ENCODE peak calls at places on chromosomes 1 and 21, in six cellular contexts. S is HCT116, K is K562, Q is GM12878, C is HepG2, O is H1. Z is an unnamed sample.

GRCh38 chr1:193185861-193186714 is at the start of gene B3GALT2:
- DNase-seq in Q (no peak), S (no peak), K (peak; percentile 26), O (no peak), C (peak; percentile 32), Z (no peak)

GRCh38 chr1:5141750-5142149 is 487.3 kb downstream of the AJAP1 start:
- DNase-seq in O (no peak), S (no peak), C (no peak), K (no peak), Q (no peak), Z (no peak)

GRCh38 chr1:110138956-110139355 is 11.3 kb upstream of the SLC6A17 start:
- DNase-seq in S (no peak), Q (no peak), O (no peak), K (no peak), C (no peak), Z (no peak)

GRCh38 chr21:41953249-41953830 is 478 bp downstream of the C2CD2 start:
- DNase-seq in O (no peak), K (peak; percentile 47), Q (no peak), C (no peak), S (no peak), Z (peak; percentile 24)

GRCh38 chr1:240404286-240404685 is 207.7 kb downstream of the GREM2 start:
- DNase-seq in C (no peak), Q (no peak), S (no peak), K (no peak), O (no peak), Z (no peak)

GRCh38 chr21:39911286-39911685 is 44.0 kb downstream of the PCP4 start:
- DNase-seq in O (no peak), K (peak; percentile 14), S (no peak), C (no peak), Q (no peak), Z (peak; percentile 28)

GRCh38 chr1:167230437-167230836 is 9.8 kb downstream of the POU2F1 start:
- DNase-seq in K (no peak), S (no peak), Q (no peak), O (no peak), C (no peak), Z (no peak)

GRCh38 chr21:41758550-41758949 is 8.3 kb downstream of the RIPK4 start:
- DNase-seq in Q (no peak), O (no peak), K (no peak), S (peak; percentile 41), C (no peak), Z (no peak)

DNA sequence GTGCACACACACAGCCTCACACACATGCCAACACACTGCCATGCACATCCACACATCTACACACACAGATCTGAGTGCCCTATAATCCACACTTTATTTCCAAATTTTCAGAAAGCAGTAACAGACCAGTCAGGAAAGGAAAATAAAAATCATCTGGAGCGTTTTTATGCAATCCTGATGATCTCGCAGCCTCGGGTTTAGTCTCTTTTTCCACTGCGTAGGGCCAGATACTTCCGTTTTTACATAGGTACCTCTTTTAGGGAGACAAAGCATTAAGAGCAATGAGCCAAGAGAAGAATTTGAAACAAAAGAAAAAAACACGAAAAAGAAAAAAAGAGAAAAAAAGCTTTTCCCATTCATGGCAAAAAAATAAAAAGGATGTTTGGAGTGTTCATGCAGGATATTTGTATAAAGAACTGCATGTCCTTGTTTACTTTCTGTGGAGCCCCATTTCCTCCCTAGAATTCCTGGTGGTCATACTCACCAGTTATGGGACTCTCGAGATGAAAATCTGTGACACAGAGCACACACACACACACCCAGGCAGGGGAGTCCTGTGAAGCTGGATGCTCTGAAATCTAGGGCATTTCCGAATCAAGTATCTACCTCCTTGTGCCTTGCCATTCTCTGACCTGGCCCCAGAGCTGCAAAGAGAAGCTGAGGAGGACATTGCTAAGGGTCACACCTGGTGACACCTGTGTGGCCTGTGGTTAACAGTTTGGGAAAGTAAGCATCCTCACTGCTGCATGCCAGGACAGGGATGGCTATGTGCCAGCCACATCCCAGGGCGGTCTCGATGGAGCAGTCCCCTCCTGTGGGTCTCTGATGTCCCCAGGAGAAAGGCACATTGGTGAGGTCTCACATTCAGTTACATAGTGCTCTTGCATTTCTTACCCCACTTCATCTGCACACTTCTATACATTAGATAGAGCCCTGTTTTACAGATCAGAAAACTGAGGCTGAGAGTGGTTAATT is 83.6 kb downstream of the RUNX1 start:
- DNase-seq in S (no peak), C (peak; percentile 72), O (no peak), Q (no peak), K (no peak), Z (no peak)
- TF ChIP-seq ATF3 in S (no peak), C (no peak), O (no peak), Q (no peak), K (peak; percentile 32), Z (no peak)

DNA sequence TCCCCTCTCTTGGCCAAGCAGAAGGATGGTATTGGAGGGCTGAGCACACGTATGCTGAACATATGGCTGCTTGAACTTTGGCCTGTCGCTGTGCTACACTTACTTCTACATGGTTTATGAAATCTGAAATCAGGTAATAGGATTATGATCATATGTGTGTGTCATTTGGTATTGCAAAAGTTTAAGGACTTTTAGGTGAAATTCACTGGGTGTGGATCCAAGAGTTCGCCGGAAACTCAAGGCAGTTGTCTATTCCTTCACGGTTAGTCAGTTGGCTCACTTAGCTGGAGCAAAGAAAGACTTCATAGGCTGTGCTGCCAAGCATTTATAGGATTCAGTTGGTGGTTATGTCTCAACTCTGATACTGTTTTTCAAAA is 918 bp downstream of the UAP1 start:
- DNase-seq in K (peak; percentile 62), O (no peak), C (peak; percentile 29), S (no peak), Q (no peak), Z (no peak)
- TF ChIP-seq ATF3 in K (no peak), O (no peak), C (no peak), S (no peak), Q (no peak), Z (no peak)

GRCh38 chr21:17391811-17392340 is 121.0 kb upstream of the CXADR start:
- DNase-seq in S (no peak), K (no peak), Q (no peak), C (no peak), O (no peak), Z (no peak)
- TF ChIP-seq ATF3 in S (no peak), K (no peak), Q (no peak), C (no peak), O (no peak), Z (no peak)

GRCh38 chr1:187047298-187047697 is 218.5 kb downstream of the PLA2G4A start:
- DNase-seq in K (no peak), C (no peak), S (no peak), O (no peak), Q (no peak), Z (peak; percentile 19)
- TF ChIP-seq ATF3 in K (no peak), C (no peak), S (no peak), O (no peak), Q (no peak), Z (no peak)

GRCh38 chr1:42765832-42766722 is 751 bp downstream of the P3H1 start:
- DNase-seq in Q (no peak), K (peak; percentile 80), C (peak; percentile 76), O (peak; percentile 76), S (peak; percentile 40), Z (peak; percentile 47)
- TF ChIP-seq ATF3 in Q (no peak), K (no peak), C (no peak), O (no peak), S (no peak), Z (no peak)

DNA sequence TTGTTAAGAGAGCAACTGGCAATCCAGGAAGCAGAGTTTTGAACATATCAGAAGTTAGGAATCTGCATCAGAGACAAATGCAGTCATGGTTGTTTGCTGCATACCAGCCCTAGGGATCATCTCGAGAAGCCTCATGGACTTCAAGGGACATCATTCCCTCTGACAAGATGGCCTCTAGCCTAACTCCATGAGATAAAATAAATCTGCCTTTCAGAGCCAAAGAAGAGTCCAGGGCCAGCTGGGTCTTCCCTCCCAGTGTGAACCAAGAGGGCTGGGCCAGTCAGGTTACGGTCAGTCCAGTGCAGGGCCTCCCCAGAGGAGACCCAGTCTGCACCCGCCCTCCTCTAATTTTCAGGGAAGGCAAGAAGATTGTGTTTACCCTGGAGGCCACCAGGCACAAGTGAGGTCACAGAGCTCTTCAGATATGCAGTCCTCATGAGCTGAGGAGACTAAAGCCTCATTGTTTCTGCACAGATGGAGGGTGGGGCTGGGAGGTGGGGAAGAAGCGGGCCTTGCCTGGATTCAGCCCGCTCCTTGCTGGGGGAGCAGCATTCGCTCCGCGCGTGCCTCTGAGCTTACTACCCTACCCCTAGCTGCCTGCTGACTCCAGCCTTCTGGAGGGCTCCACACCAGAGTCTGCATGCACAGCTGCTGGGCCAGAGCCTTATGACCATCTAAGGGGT is 52.8 kb downstream of the CAPN2 start:
- DNase-seq in K (peak; percentile 58), Q (no peak), S (no peak), C (peak; percentile 93), O (no peak), Z (no peak)
- TF ChIP-seq ATF3 in K (no peak), Q (no peak), S (no peak), C (no peak), O (no peak), Z (no peak)

DNA sequence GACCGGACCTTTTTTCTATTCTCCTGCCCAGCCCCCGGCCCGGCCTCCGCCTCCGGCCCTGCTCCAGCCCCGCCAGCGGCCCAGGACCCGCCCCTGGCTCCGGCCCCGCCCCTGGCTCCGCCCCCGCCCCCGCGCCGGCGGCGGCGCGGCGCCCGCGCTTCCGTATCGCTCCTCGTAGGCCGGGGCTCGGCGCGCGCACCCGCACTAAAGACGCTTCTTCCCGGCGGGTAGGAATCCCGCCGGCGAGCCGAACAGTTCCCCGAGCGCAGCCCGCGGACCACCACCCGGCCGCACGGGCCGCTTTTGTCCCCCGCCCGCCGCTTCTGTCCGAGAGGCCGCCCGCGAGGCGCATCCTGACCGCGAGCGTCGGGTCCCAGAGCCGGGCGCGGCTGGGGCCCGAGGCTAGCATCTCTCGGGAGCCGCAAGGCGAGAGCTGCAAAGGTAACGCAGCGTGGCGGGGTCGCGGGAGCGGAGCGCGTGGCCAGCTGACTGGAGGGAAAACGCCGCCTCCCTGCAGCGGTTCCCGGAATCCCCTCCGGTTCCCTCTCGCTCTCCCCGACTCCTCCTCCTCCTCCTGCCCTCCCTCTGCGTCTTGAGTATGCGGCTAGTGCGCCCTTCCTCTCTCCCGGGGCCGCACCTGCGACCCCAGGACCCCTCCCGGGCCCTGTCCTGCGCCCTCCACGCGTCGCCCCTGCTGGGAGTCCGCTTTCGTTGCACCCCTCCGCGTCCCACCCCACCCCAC is at the start of gene IFNAR2:
- DNase-seq in C (peak; percentile 40), O (peak; percentile 88), Q (no peak), S (peak; percentile 18), K (peak; percentile 85), Z (peak; percentile 79)
- TF ChIP-seq ATF3 in C (no peak), O (no peak), Q (no peak), S (no peak), K (no peak), Z (no peak)

Z was measured in WTC11.